ENCODE peak calls at places on chromosomes 16 and 17, in seven cellular contexts. One of them, this sample, is unnamed.

GRCh38 chr16:641326-642188 is at the start of gene MCRIP2:
- DNase-seq in colonic mucosa: peak; percentile 91
- DNase-seq in stomach: peak; percentile 92
- DNase-seq in foreskin fibroblast: peak; percentile 78
- DNase-seq in A549: peak; percentile 84
- DNase-seq in GM12865: peak; percentile 90
- DNase-seq in brain microvascular endothelial cell: peak; percentile 18
- DNase-seq in this sample: no peak

GRCh38 chr17:73231363-73231762 is 30.3 kb downstream of the CPSF4L start:
- DNase-seq in colonic mucosa: peak; percentile 42
- DNase-seq in stomach: no peak
- DNase-seq in foreskin fibroblast: no peak
- DNase-seq in A549: peak; percentile 43
- DNase-seq in GM12865: no peak
- DNase-seq in brain microvascular endothelial cell: peak; percentile 17
- DNase-seq in this sample: no peak

GRCh38 chr17:78267257-78268073 is 36.0 kb downstream of the TMEM235 start:
- DNase-seq in colonic mucosa: no peak
- DNase-seq in stomach: no peak
- DNase-seq in foreskin fibroblast: no peak
- DNase-seq in A549: no peak
- DNase-seq in GM12865: no peak
- DNase-seq in brain microvascular endothelial cell: no peak
- DNase-seq in this sample: no peak

GRCh38 chr17:34384271-34384670 is 21.2 kb upstream of the CCL1 start:
- DNase-seq in colonic mucosa: no peak
- DNase-seq in stomach: no peak
- DNase-seq in foreskin fibroblast: no peak
- DNase-seq in A549: no peak
- DNase-seq in GM12865: no peak
- DNase-seq in brain microvascular endothelial cell: no peak
- DNase-seq in this sample: no peak

GRCh38 chr17:50261051-50261915 is 13.0 kb upstream of the TMEM92 start:
- DNase-seq in colonic mucosa: no peak
- DNase-seq in stomach: no peak
- DNase-seq in foreskin fibroblast: no peak
- DNase-seq in A549: no peak
- DNase-seq in GM12865: no peak
- DNase-seq in brain microvascular endothelial cell: no peak
- DNase-seq in this sample: no peak

GRCh38 chr17:45852535-45853297 is 8.0 kb downstream of the SPPL2C start:
- DNase-seq in colonic mucosa: peak; percentile 67
- DNase-seq in stomach: peak; percentile 63
- DNase-seq in foreskin fibroblast: peak; percentile 28
- DNase-seq in A549: peak; percentile 57
- DNase-seq in GM12865: peak; percentile 59
- DNase-seq in brain microvascular endothelial cell: peak; percentile 47
- DNase-seq in this sample: peak; percentile 12

GRCh38 chr17:78272181-78272913 is 40.9 kb downstream of the TMEM235 start:
- DNase-seq in colonic mucosa: peak; percentile 70
- DNase-seq in stomach: peak; percentile 79
- DNase-seq in foreskin fibroblast: no peak
- DNase-seq in A549: no peak
- DNase-seq in GM12865: peak; percentile 35
- DNase-seq in brain microvascular endothelial cell: peak; percentile 30
- DNase-seq in this sample: no peak

GRCh38 chr17:17130077-17130844 is 75.9 kb downstream of the PLD6 start:
- DNase-seq in colonic mucosa: no peak
- DNase-seq in stomach: no peak
- DNase-seq in foreskin fibroblast: no peak
- DNase-seq in A549: no peak
- DNase-seq in GM12865: no peak
- DNase-seq in brain microvascular endothelial cell: no peak
- DNase-seq in this sample: no peak

GRCh38 chr16:86566966-86567700 is 504 bp downstream of the FOXC2 start:
- DNase-seq in colonic mucosa: no peak
- DNase-seq in stomach: no peak
- DNase-seq in foreskin fibroblast: peak; percentile 73
- DNase-seq in A549: no peak
- DNase-seq in GM12865: no peak
- DNase-seq in brain microvascular endothelial cell: peak; percentile 68
- DNase-seq in this sample: no peak

GRCh38 chr16:66947302-66948033 is 12.2 kb downstream of the CES2 start:
- DNase-seq in colonic mucosa: peak; percentile 95
- DNase-seq in stomach: peak; percentile 89
- DNase-seq in foreskin fibroblast: peak; percentile 74
- DNase-seq in A549: peak; percentile 94
- DNase-seq in GM12865: peak; percentile 89
- DNase-seq in brain microvascular endothelial cell: peak; percentile 79
- DNase-seq in this sample: peak; percentile 74

GRCh38 chr16:88730632-88731607 is 24.6 kb downstream of the CTU2 start:
- DNase-seq in colonic mucosa: no peak
- DNase-seq in stomach: no peak
- DNase-seq in foreskin fibroblast: no peak
- DNase-seq in A549: no peak
- DNase-seq in GM12865: no peak
- DNase-seq in brain microvascular endothelial cell: peak; percentile 59
- DNase-seq in this sample: no peak

GRCh38 chr16:53053967-53054669 is 673 bp upstream of the CHD9 start:
- DNase-seq in colonic mucosa: peak; percentile 67
- DNase-seq in stomach: peak; percentile 57
- DNase-seq in foreskin fibroblast: no peak
- DNase-seq in A549: no peak
- DNase-seq in GM12865: peak; percentile 72
- DNase-seq in brain microvascular endothelial cell: peak; percentile 9
- DNase-seq in this sample: no peak

GRCh38 chr16:88702364-88703210 is 3.6 kb downstream of the RNF166 start:
- DNase-seq in colonic mucosa: no peak
- DNase-seq in stomach: no peak
- DNase-seq in foreskin fibroblast: no peak
- DNase-seq in A549: no peak
- DNase-seq in GM12865: no peak
- DNase-seq in brain microvascular endothelial cell: no peak
- DNase-seq in this sample: no peak

GRCh38 chr17:77706938-77707337 is 251.6 kb upstream of the TNRC6C start:
- DNase-seq in colonic mucosa: no peak
- DNase-seq in stomach: no peak
- DNase-seq in foreskin fibroblast: no peak
- DNase-seq in A549: no peak
- DNase-seq in GM12865: no peak
- DNase-seq in brain microvascular endothelial cell: no peak
- DNase-seq in this sample: no peak

GRCh38 chr16:57264950-57265371 is 19.5 kb downstream of the PLLP start:
- DNase-seq in colonic mucosa: peak; percentile 80
- DNase-seq in stomach: peak; percentile 94
- DNase-seq in foreskin fibroblast: no peak
- DNase-seq in A549: no peak
- DNase-seq in GM12865: no peak
- DNase-seq in brain microvascular endothelial cell: no peak
- DNase-seq in this sample: no peak
- H3K4me3 ChIP-seq in colonic mucosa: no peak overlapping the region
- H3K4me3 ChIP-seq in stomach: no peak overlapping the region
- H3K4me3 ChIP-seq in foreskin fibroblast: no peak overlapping the region
- H3K4me3 ChIP-seq in A549: no peak overlapping the region
- H3K4me3 ChIP-seq in GM12865: no peak overlapping the region
- H3K4me3 ChIP-seq in brain microvascular endothelial cell: no peak overlapping the region
- H3K4me3 ChIP-seq in this sample: no peak overlapping the region

GRCh38 chr17:48720263-48721008 is 1.9 kb downstream of the PRAC1 start:
- DNase-seq in colonic mucosa: peak; percentile 64
- DNase-seq in stomach: no peak
- DNase-seq in foreskin fibroblast: no peak
- DNase-seq in A549: no peak
- DNase-seq in GM12865: no peak
- DNase-seq in brain microvascular endothelial cell: no peak
- DNase-seq in this sample: no peak
- TF ChIP-seq CTCF in colonic mucosa: no peak
- TF ChIP-seq CTCF in stomach: no peak
- TF ChIP-seq CTCF in foreskin fibroblast: no peak
- TF ChIP-seq CTCF in A549: no peak
- TF ChIP-seq CTCF in GM12865: no peak
- TF ChIP-seq CTCF in brain microvascular endothelial cell: no peak
- TF ChIP-seq CTCF in this sample: no peak

GRCh38 chr17:67884766-67885165 is 59.5 kb downstream of the BPTF start:
- DNase-seq in colonic mucosa: no peak
- DNase-seq in stomach: no peak
- DNase-seq in foreskin fibroblast: no peak
- DNase-seq in A549: no peak
- DNase-seq in GM12865: no peak
- DNase-seq in brain microvascular endothelial cell: no peak
- DNase-seq in this sample: no peak

GRCh38 chr17:67879662-67880061 is 54.4 kb downstream of the BPTF start:
- DNase-seq in colonic mucosa: no peak
- DNase-seq in stomach: no peak
- DNase-seq in foreskin fibroblast: no peak
- DNase-seq in A549: no peak
- DNase-seq in GM12865: no peak
- DNase-seq in brain microvascular endothelial cell: no peak
- DNase-seq in this sample: no peak

GRCh38 chr17:67881083-67881482 is 55.8 kb downstream of the BPTF start:
- DNase-seq in colonic mucosa: no peak
- DNase-seq in stomach: no peak
- DNase-seq in foreskin fibroblast: no peak
- DNase-seq in A549: no peak
- DNase-seq in GM12865: no peak
- DNase-seq in brain microvascular endothelial cell: no peak
- DNase-seq in this sample: no peak
- H3K4me3 ChIP-seq in colonic mucosa: no peak overlapping the region
- H3K4me3 ChIP-seq in stomach: no peak overlapping the region
- H3K4me3 ChIP-seq in foreskin fibroblast: no peak overlapping the region
- H3K4me3 ChIP-seq in A549: no peak overlapping the region
- H3K4me3 ChIP-seq in GM12865: no peak overlapping the region
- H3K4me3 ChIP-seq in brain microvascular endothelial cell: no peak overlapping the region
- H3K4me3 ChIP-seq in this sample: no peak overlapping the region

DNA sequence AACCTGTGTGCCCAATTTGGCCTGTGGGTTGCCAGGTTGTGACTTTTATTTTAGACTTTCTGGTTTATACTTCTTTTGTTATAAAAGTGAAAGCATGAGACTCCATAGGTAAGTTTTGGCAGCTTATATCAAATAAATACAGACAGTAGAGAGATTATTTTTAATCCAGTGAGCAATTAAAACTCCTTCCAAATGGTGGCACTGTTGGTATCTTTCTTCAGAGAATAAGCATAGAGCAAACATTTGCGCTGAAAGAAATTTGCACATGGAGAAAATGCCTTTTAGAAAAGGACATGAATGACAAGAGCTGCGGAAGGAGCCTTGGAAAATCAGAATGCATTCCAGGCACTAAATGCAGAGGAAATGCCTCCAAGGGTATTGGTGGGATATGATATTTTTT is 46.1 kb upstream of the DNAJA2 start:
- DNase-seq in colonic mucosa: no peak
- DNase-seq in stomach: no peak
- DNase-seq in foreskin fibroblast: no peak
- DNase-seq in A549: no peak
- DNase-seq in GM12865: no peak
- DNase-seq in brain microvascular endothelial cell: no peak
- DNase-seq in this sample: no peak
- TF ChIP-seq CTCF in colonic mucosa: no peak
- TF ChIP-seq CTCF in stomach: no peak
- TF ChIP-seq CTCF in foreskin fibroblast: no peak
- TF ChIP-seq CTCF in A549: peak; percentile 45
- TF ChIP-seq CTCF in GM12865: no peak
- TF ChIP-seq CTCF in brain microvascular endothelial cell: peak; percentile 23
- TF ChIP-seq CTCF in this sample: no peak

GRCh38 chr17:31488982-31489294 is 97.5 kb downstream of the RAB11FIP4 start:
- DNase-seq in colonic mucosa: no peak
- DNase-seq in stomach: peak; percentile 43
- DNase-seq in foreskin fibroblast: no peak
- DNase-seq in A549: no peak
- DNase-seq in GM12865: no peak
- DNase-seq in brain microvascular endothelial cell: no peak
- DNase-seq in this sample: no peak
- H3K4me3 ChIP-seq in colonic mucosa: peak overlapping the region; percentile 88
- H3K4me3 ChIP-seq in stomach: peak overlapping the region; percentile 67
- H3K4me3 ChIP-seq in foreskin fibroblast: no peak overlapping the region
- H3K4me3 ChIP-seq in A549: peak overlapping the region; percentile 68
- H3K4me3 ChIP-seq in GM12865: peak overlapping the region; percentile 61
- H3K4me3 ChIP-seq in brain microvascular endothelial cell: no peak overlapping the region
- H3K4me3 ChIP-seq in this sample: no peak overlapping the region

GRCh38 chr16:1933097-1933661 is 9.8 kb downstream of the MSRB1 start:
- DNase-seq in colonic mucosa: no peak
- DNase-seq in stomach: no peak
- DNase-seq in foreskin fibroblast: no peak
- DNase-seq in A549: no peak
- DNase-seq in GM12865: no peak
- DNase-seq in brain microvascular endothelial cell: no peak
- DNase-seq in this sample: no peak

GRCh38 chr16:1929105-1929504 is 10.9 kb upstream of the HS3ST6 start:
- DNase-seq in colonic mucosa: peak; percentile 41
- DNase-seq in stomach: no peak
- DNase-seq in foreskin fibroblast: no peak
- DNase-seq in A549: peak; percentile 78
- DNase-seq in GM12865: no peak
- DNase-seq in brain microvascular endothelial cell: no peak
- DNase-seq in this sample: no peak

GRCh38 chr16:1929578-1930337 is 11.5 kb upstream of the HS3ST6 start:
- DNase-seq in colonic mucosa: peak; percentile 89
- DNase-seq in stomach: peak; percentile 93
- DNase-seq in foreskin fibroblast: peak; percentile 73
- DNase-seq in A549: peak; percentile 82
- DNase-seq in GM12865: peak; percentile 92
- DNase-seq in brain microvascular endothelial cell: peak; percentile 60
- DNase-seq in this sample: no peak

GRCh38 chr16:1930338-1930720 is 12.1 kb upstream of the HS3ST6 start:
- DNase-seq in colonic mucosa: no peak
- DNase-seq in stomach: no peak
- DNase-seq in foreskin fibroblast: no peak
- DNase-seq in A549: no peak
- DNase-seq in GM12865: no peak
- DNase-seq in brain microvascular endothelial cell: no peak
- DNase-seq in this sample: no peak

DNA sequence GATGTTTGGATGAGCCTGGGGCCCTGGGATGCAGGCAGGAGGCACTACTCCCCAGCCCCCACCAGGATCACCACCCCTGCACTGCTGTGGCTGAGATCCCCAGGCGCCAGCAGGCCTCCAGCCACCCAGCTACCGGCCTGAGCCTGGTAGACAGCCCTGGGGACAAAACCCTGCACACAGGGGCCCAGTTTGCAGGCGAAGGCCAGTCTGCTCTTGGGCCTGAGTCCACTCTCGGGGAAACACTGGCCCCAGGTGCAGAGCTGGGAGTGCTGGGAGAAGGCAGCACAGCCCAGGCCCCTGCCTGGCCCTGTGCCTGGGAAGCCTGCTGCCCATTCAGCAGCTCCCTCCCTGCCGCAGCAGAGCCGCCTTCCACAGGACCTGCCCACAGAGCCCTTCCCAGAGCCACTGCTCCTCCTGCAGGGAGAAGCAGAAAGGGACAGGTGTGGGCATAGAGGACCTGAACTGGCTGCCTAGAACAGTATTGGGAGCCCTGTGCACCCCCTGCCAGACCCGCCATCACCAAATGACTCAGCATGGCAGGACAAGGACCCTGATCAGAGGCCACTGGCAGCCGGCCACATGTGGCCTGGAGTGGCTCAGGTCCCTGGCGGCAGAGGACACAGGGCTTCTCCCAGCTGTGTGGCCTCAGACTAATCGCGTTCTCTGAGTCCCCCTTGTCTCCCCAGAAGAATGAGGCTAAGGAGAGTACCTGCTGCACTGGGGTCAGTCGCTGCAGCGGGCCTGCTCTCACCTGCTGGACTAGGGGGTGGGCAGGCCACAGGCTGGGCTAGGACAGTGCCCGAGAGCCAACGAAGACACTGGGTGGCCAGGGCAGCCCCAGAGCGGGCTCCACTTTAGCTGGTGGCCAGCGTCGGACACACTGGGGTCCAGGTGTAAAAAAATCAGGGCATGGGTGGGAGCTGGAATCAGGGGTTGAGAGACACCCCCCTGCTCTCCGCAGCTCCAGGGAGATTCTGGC is 10.7 kb downstream of the MSRB1 start:
- DNase-seq in colonic mucosa: peak; percentile 59
- DNase-seq in stomach: peak; percentile 69
- DNase-seq in foreskin fibroblast: no peak
- DNase-seq in A549: peak; percentile 73
- DNase-seq in GM12865: no peak
- DNase-seq in brain microvascular endothelial cell: no peak
- DNase-seq in this sample: no peak
- TF ChIP-seq CTCF in colonic mucosa: peak; percentile 15
- TF ChIP-seq CTCF in stomach: peak; percentile 30
- TF ChIP-seq CTCF in foreskin fibroblast: no peak
- TF ChIP-seq CTCF in A549: peak; percentile 47
- TF ChIP-seq CTCF in GM12865: no peak
- TF ChIP-seq CTCF in brain microvascular endothelial cell: peak; percentile 26
- TF ChIP-seq CTCF in this sample: peak; percentile 19

This sample was measured in HFF-Myc.